ENCODE peak calls at places on chromosomes 1 and 21, in six cellular contexts. M, W, G, J, K and N are unnamed samples.

GRCh38 chr1:165827199-165828102 is at the start of gene UCK2:
- DNase-seq in M (peak), W (no peak), G (peak), J (peak), K (peak), N (peak)

GRCh38 chr1:36109041-36109679 is 15.9 kb downstream of the COL8A2 start:
- DNase-seq in M (no peak), W (no peak), G (no peak), J (no peak), K (peak), N (no peak)

GRCh38 chr1:39625009-39625408 is 14.4 kb downstream of the HEYL start:
- DNase-seq in M (no peak), W (no peak), G (no peak), J (no peak), K (no peak), N (no peak)

GRCh38 chr1:111475706-111476105 is 1.9 kb downstream of the C1orf162 start:
- DNase-seq in M (no peak), W (no peak), G (no peak), J (no peak), K (no peak), N (no peak)

GRCh38 chr1:101136739-101137138 is 100.1 kb upstream of the S1PR1 start:
- DNase-seq in M (no peak), W (no peak), G (no peak), J (no peak), K (no peak), N (no peak)

GRCh38 chr1:30744060-30744756 is 13.4 kb downstream of the LAPTM5 start:
- DNase-seq in M (no peak), W (peak), G (no peak), J (no peak), K (peak), N (no peak)

GRCh38 chr1:211478801-211479619 is 13.0 kb downstream of the RD3 start:
- DNase-seq in M (no peak), W (no peak), G (no peak), J (no peak), K (no peak), N (no peak)

GRCh38 chr1:204074274-204075115 is 1.6 kb downstream of the SOX13 start:
- DNase-seq in M (peak), W (no peak), G (peak), J (peak), K (peak), N (peak)

GRCh38 chr1:70299472-70299871 is 55.0 kb downstream of the ANKRD13C start:
- DNase-seq in M (no peak), W (no peak), G (no peak), J (no peak), K (no peak), N (no peak)

GRCh38 chr1:39915499-39916129 is 13.9 kb upstream of the MYCL start:
- DNase-seq in M (no peak), W (no peak), G (no peak), J (no peak), K (no peak), N (no peak)

GRCh38 chr1:200869376-200869752 is 3.4 kb upstream of the GPR25 start:
- DNase-seq in M (peak), W (no peak), G (no peak), J (no peak), K (no peak), N (no peak)

GRCh38 chr1:21909787-21910503 is 27.2 kb downstream of the HSPG2 start:
- DNase-seq in M (peak), W (no peak), G (peak), J (peak), K (no peak), N (peak)

GRCh38 chr1:235642021-235642942 is 7.3 kb downstream of the GNG4 start:
- DNase-seq in M (no peak), W (peak), G (no peak), J (no peak), K (peak), N (no peak)

GRCh38 chr1:241985787-241986186 is 13.1 kb downstream of the MAP1LC3C start:
- DNase-seq in M (no peak), W (no peak), G (no peak), J (peak), K (peak), N (no peak)

GRCh38 chr1:107964397-107965111 is 426 bp downstream of the VAV3 start:
- DNase-seq in M (no peak), W (no peak), G (no peak), J (peak), K (peak), N (no peak)

GRCh38 chr1:230268371-230269170 is 157.6 kb downstream of the PGBD5 start:
- DNase-seq in M (no peak), W (peak), G (no peak), J (peak), K (peak), N (peak)

GRCh38 chr21:38942617-38943245 is 137.0 kb downstream of the ETS2 start:
- DNase-seq in M (no peak), W (no peak), G (no peak), J (no peak), K (no peak), N (no peak)

GRCh38 chr1:41320860-41321259 is 40.4 kb upstream of the FOXO6 start:
- DNase-seq in M (no peak), W (no peak), G (no peak), J (no peak), K (no peak), N (no peak)

GRCh38 chr21:29949991-29950390 is 10.2 kb upstream of the GRIK1 start:
- DNase-seq in M (no peak), W (no peak), G (no peak), J (no peak), K (no peak), N (no peak)

GRCh38 chr1:32393832-32394140 is 455 bp downstream of the BSDC1 start:
- DNase-seq in M (no peak), W (no peak), G (no peak), J (no peak), K (no peak), N (no peak)

GRCh38 chr1:164836614-164837018 is 277.6 kb downstream of the PBX1 start:
- DNase-seq in M (no peak), W (no peak), G (no peak), J (no peak), K (no peak), N (peak)

GRCh38 chr1:178005450-178005849 is 35.6 kb upstream of the SEC16B start:
- DNase-seq in M (no peak), W (no peak), G (no peak), J (no peak), K (no peak), N (no peak)

GRCh38 chr1:246153796-246154212 is 353.3 kb downstream of the SMYD3 start:
- DNase-seq in M (no peak), W (no peak), G (no peak), J (no peak), K (no peak), N (no peak)

DNA sequence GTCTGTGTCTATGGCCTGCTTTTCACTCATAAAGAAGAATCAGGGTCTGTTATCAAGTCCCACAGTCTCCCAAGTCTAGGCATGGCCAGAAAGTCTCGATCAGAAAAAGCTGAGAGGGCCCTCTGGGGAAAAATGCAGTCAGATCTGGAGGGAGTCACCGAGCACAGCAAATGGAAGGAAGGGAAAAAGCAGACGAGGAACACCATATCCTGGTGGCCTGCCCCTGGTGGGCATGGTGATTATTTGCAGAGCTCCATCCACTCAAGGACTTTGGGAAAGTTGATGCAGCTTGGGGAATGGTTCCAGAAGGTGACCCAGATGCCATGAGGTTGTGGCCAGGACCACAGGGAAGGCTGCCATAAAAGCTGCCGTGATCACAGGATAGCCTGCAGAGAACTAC is 189.1 kb downstream of the CLIC6 start:
- DNase-seq in M (no peak), W (no peak), G (no peak), J (no peak), K (no peak), N (no peak)
- TF ChIP-seq CTCF in M (no peak), W (peak), G (no peak), J (peak), K (no peak), N (no peak)

GRCh38 chr1:156460525-156460924 is 40.0 kb downstream of the MEF2D start:
- DNase-seq in M (no peak), W (no peak), G (no peak), J (no peak), K (no peak), N (no peak)

GRCh38 chr1:156456625-156457465 is 43.7 kb downstream of the MEF2D start:
- DNase-seq in M (peak), W (peak), G (peak), J (peak), K (peak), N (peak)

GRCh38 chr1:156455362-156455761 is 45.2 kb downstream of the MEF2D start:
- DNase-seq in M (no peak), W (no peak), G (no peak), J (no peak), K (no peak), N (no peak)

GRCh38 chr1:156461141-156461540 is 39.4 kb downstream of the MEF2D start:
- DNase-seq in M (no peak), W (no peak), G (no peak), J (no peak), K (no peak), N (no peak)

DNA sequence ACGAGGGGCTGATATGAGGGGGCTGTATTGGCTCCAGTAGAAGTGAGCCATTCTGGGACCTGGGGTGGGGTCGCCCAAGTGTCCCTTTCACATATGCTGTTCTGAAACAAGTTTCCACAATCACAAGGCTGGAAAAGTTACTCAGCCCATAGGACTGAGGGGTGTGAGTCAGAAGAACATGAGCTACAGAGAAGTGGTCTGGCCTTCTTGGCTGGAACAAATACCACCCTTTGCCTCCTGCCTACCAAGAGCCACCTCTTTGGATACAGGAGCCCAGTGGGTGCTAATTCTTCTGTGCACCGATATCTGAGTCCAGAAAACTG is 42.4 kb downstream of the MEF2D start:
- DNase-seq in M (no peak), W (no peak), G (no peak), J (no peak), K (peak), N (no peak)
- TF ChIP-seq CTCF in M (no peak), W (no peak), G (no peak), J (no peak), K (no peak), N (no peak)

GRCh38 chr1:240148333-240148732 is 56.6 kb downstream of the FMN2 start:
- DNase-seq in M (no peak), W (no peak), G (no peak), J (no peak), K (no peak), N (no peak)

GRCh38 chr1:240145120-240145519 is 53.4 kb downstream of the FMN2 start:
- DNase-seq in M (no peak), W (no peak), G (no peak), J (no peak), K (no peak), N (no peak)

GRCh38 chr1:240151126-240151735 is 59.5 kb downstream of the FMN2 start:
- DNase-seq in M (no peak), W (no peak), G (no peak), J (no peak), K (no peak), N (no peak)

GRCh38 chr1:240152611-240153297 is 61.1 kb downstream of the FMN2 start:
- DNase-seq in M (no peak), W (no peak), G (no peak), J (no peak), K (no peak), N (no peak)

GRCh38 chr1:240149488-240150094 is 57.9 kb downstream of the FMN2 start:
- DNase-seq in M (no peak), W (no peak), G (no peak), J (peak), K (peak), N (no peak)
- TF ChIP-seq CTCF in M (no peak), W (peak), G (peak), J (peak), K (peak), N (peak)

GRCh38 chr1:18217398-18218043 is 109.9 kb downstream of the IGSF21 start:
- DNase-seq in M (no peak), W (no peak), G (no peak), J (no peak), K (no peak), N (no peak)
- TF ChIP-seq CTCF in M (no peak), W (peak), G (no peak), J (no peak), K (no peak), N (no peak)

DNA sequence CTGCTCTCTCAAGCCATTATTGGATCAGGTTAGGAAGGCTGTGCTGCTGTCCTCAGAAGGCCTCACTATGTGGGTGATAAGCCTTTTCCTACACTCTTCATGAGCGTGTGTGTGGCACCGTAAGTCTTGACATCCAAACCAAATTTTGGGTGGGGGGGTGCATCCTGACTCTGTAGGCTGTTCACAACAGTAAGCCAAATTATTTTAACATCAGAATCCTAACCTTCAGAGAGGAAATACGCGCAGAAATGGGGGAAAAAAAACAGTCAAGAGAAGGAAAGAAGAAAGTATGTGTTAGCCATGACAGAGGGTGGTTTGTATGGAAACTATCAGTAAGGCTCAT is 21.0 kb downstream of the STPG1 start:
- DNase-seq in M (no peak), W (no peak), G (no peak), J (no peak), K (no peak), N (no peak)
- TF ChIP-seq CTCF in M (no peak), W (no peak), G (no peak), J (no peak), K (no peak), N (no peak)

GRCh38 chr1:202599669-202600431 is 110.4 kb downstream of the SYT2 start:
- DNase-seq in M (peak), W (no peak), G (peak), J (peak), K (peak), N (peak)
- TF ChIP-seq CTCF in M (peak), W (peak), G (peak), J (peak), K (peak), N (peak)

GRCh38 chr1:115507256-115507589 is 134.5 kb upstream of the VANGL1 start:
- DNase-seq in M (no peak), W (no peak), G (no peak), J (peak), K (no peak), N (peak)
- TF ChIP-seq CTCF in M (no peak), W (peak), G (peak), J (no peak), K (peak), N (no peak)